ENCODE peak calls at places on chromosomes 13 and 19, in four cellular contexts. E is CD4-positive, alpha-beta memory T cell; D is PC-3; T is cortex of kidney. A is an unnamed sample.

GRCh38 chr13:95713651-95714050 is 36.7 kb downstream of the DNAJC3 start:
- DNase-seq in T (no peak), D (peak; percentile 31), E (no peak), A (no peak)

GRCh38 chr19:778910-779653 is 18.2 kb upstream of the PTBP1 start:
- DNase-seq in E (no peak), T (no peak), D (peak; percentile 73), A (no peak)

GRCh38 chr19:18286973-18287635 is 5.7 kb upstream of the JUND start:
- DNase-seq in D (no peak), E (no peak), T (no peak), A (no peak)

GRCh38 chr13:101576452-101576851 is 124.0 kb downstream of the ITGBL1 start:
- DNase-seq in E (no peak), D (peak; percentile 74), T (no peak), A (no peak)

GRCh38 chr13:73958657-73959397 is 175.4 kb downstream of the KLF12 start:
- DNase-seq in E (no peak), T (no peak), D (peak; percentile 59), A (no peak)

GRCh38 chr13:94128430-94128829 is 351.1 kb downstream of the DCT start:
- DNase-seq in D (no peak), E (no peak), T (no peak), A (no peak)

GRCh38 chr13:58960909-58961308 is 1202.8 kb downstream of the DIAPH3 start:
- DNase-seq in E (no peak), T (no peak), D (peak; percentile 7), A (no peak)

GRCh38 chr19:34357431-34357830 is 7.6 kb upstream of the GPI start:
- DNase-seq in T (no peak), D (no peak), E (no peak), A (no peak)

GRCh38 chr13:19173752-19174151 is 7.9 kb downstream of the TUBA3C start:
- DNase-seq in E (no peak), T (no peak), D (no peak), A (no peak)

GRCh38 chr19:48608798-48609263 is 2.3 kb downstream of the SPACA4 start:
- DNase-seq in T (no peak), D (peak; percentile 35), E (peak; percentile 61), A (no peak)

GRCh38 chr13:73273737-73274136 is 214.9 kb downstream of the KLF5 start:
- DNase-seq in D (peak; percentile 27), T (no peak), E (no peak), A (no peak)

GRCh38 chr13:40043759-40044158 is 388.3 kb downstream of the COG6 start:
- DNase-seq in E (no peak), D (no peak), T (no peak), A (no peak)

A was measured in vagina.